ENCODE peak calls at places on chromosomes 12 and 14, in five cellular contexts. Y is GM10248, L is astrocyte of the spinal cord, T is cardiac muscle cell, J is tibial artery. M is an unnamed sample.

GRCh38 chr12:120402217-120402616 is 33.3 kb upstream of the MSI1 start:
- DNase-seq in Y (no peak), T (peak), J (no peak), L (peak), M (no peak)

GRCh38 chr14:102544745-102545460 is 35.3 kb upstream of the ANKRD9 start:
- DNase-seq in T (no peak), J (no peak), Y (no peak), L (no peak), M (no peak)

GRCh38 chr12:72442217-72442616 is 170.0 kb downstream of the TRHDE start:
- DNase-seq in L (no peak), Y (no peak), J (no peak), T (no peak), M (no peak)

GRCh38 chr12:102249073-102249854 is 51.6 kb upstream of the PMCH start:
- DNase-seq in L (no peak), T (no peak), J (no peak), Y (no peak), M (no peak)

GRCh38 chr14:69610020-69610858 is 1.2 kb upstream of the SUSD6 start:
- DNase-seq in L (no peak), Y (no peak), T (no peak), J (no peak), M (no peak)

GRCh38 chr14:67618617-67619063 is 1.1 kb upstream of the ARG2 start:
- DNase-seq in J (no peak), T (peak), Y (peak), L (peak), M (no peak)

GRCh38 chr14:61102549-61103466 is 121.8 kb downstream of the SLC38A6 start:
- DNase-seq in L (no peak), J (no peak), T (peak), Y (no peak), M (no peak)

GRCh38 chr12:6745751-6746525 is 7.0 kb downstream of the MLF2 start:
- DNase-seq in L (no peak), J (no peak), Y (peak), T (no peak), M (peak)

GRCh38 chr14:59355101-59355500 is 110.1 kb downstream of the GPR135 start:
- DNase-seq in Y (no peak), L (no peak), T (no peak), J (no peak), M (no peak)

GRCh38 chr12:120055639-120056038 is 60.9 kb downstream of the RAB35 start:
- DNase-seq in L (no peak), Y (no peak), T (no peak), J (no peak), M (no peak)

GRCh38 chr12:10361084-10361483 is 28.8 kb downstream of the KLRK1 start:
- DNase-seq in T (no peak), L (no peak), Y (no peak), J (no peak), M (no peak)

GRCh38 chr14:105863296-105864108 is 337.1 kb downstream of the TMEM121 start:
- DNase-seq in L (no peak), J (peak), T (no peak), Y (no peak), M (peak)

GRCh38 chr12:13534645-13535398 is 338.3 kb downstream of the EMP1 start:
- DNase-seq in Y (peak), T (peak), J (no peak), L (peak), M (peak)

GRCh38 chr12:77772606-77773298 is 57.9 kb upstream of the NAV3 start:
- DNase-seq in L (no peak), T (no peak), J (no peak), Y (no peak), M (no peak)

GRCh38 chr14:44945264-44945663 is 16.5 kb downstream of the KLHL28 start:
- DNase-seq in L (peak), J (no peak), T (no peak), Y (no peak), M (no peak)

GRCh38 chr14:58823309-58823708 is 185.5 kb downstream of the DACT1 start:
- DNase-seq in Y (no peak), L (no peak), T (no peak), J (no peak), M (no peak)

GRCh38 chr14:65469903-65470302 is 57.4 kb downstream of the FUT8 start:
- DNase-seq in L (no peak), Y (no peak), T (no peak), J (no peak), M (no peak)

GRCh38 chr14:74491952-74492351 is 1.2 kb downstream of the NPC2 start:
- DNase-seq in J (no peak), L (peak), T (peak), Y (no peak), M (no peak)

GRCh38 chr14:68143341-68143807 is 323.8 kb downstream of the RAD51B start:
- DNase-seq in L (peak), J (peak), T (no peak), Y (no peak), M (no peak)

GRCh38 chr12:26833692-26834168 is 736 bp upstream of the ITPR2 start:
- DNase-seq in J (peak), T (peak), Y (peak), L (peak), M (no peak)

GRCh38 chr12:52260351-52261210 is 13.9 kb upstream of the KRT86 start:
- DNase-seq in J (no peak), T (no peak), L (peak), Y (no peak), M (no peak)

GRCh38 chr14:23307687-23308644 is 1.3 kb downstream of the BCL2L2 start:
- DNase-seq in Y (no peak), L (no peak), J (no peak), T (no peak), M (no peak)

GRCh38 chr14:102507026-102507860 is 2.3 kb downstream of the ANKRD9 start:
- DNase-seq in Y (no peak), J (no peak), L (no peak), T (no peak), M (no peak)

GRCh38 chr14:104419865-104420458 is 159.6 kb upstream of the C14orf180 start:
- DNase-seq in J (no peak), Y (peak), T (no peak), L (no peak), M (no peak)

GRCh38 chr14:76947078-76947837 is 81.2 kb downstream of the IRF2BPL start:
- DNase-seq in Y (peak), J (peak), L (peak), T (peak), M (peak)
- TF ChIP-seq CTCF in Y (peak), J (peak), L (peak), T (peak), M (peak)

GRCh38 chr14:95614335-95614734 is 71.9 kb upstream of the TCL1B start:
- DNase-seq in T (no peak), J (no peak), Y (no peak), L (no peak), M (no peak)
- TF ChIP-seq CTCF in T (no peak), J (no peak), Y (no peak), L (no peak), M (no peak)

GRCh38 chr12:92608418-92609091 is 94.2 kb upstream of the PLEKHG7 start:
- DNase-seq in L (peak), Y (no peak), T (peak), J (no peak), M (no peak)
- TF ChIP-seq CTCF in L (peak), Y (peak), T (peak), J (peak), M (no peak)

GRCh38 chr12:131046813-131047788 is 93.4 kb downstream of the ADGRD1 start:
- DNase-seq in L (no peak), T (no peak), J (peak), Y (peak), M (no peak)
- TF ChIP-seq CTCF in L (no peak), T (no peak), J (no peak), Y (no peak), M (no peak)

GRCh38 chr12:32136404-32136803 is 29.8 kb downstream of the BICD1 start:
- DNase-seq in Y (no peak), L (no peak), J (no peak), T (no peak), M (no peak)

GRCh38 chr12:32139064-32139421 is 32.4 kb downstream of the BICD1 start:
- DNase-seq in J (no peak), L (peak), Y (peak), T (peak), M (peak)

GRCh38 chr12:32131666-32132065 is 25.0 kb downstream of the BICD1 start:
- DNase-seq in T (no peak), L (no peak), J (no peak), Y (no peak), M (no peak)

GRCh38 chr12:32135967-32136366 is 29.3 kb downstream of the BICD1 start:
- DNase-seq in T (no peak), L (no peak), Y (no peak), J (no peak), M (no peak)

DNA sequence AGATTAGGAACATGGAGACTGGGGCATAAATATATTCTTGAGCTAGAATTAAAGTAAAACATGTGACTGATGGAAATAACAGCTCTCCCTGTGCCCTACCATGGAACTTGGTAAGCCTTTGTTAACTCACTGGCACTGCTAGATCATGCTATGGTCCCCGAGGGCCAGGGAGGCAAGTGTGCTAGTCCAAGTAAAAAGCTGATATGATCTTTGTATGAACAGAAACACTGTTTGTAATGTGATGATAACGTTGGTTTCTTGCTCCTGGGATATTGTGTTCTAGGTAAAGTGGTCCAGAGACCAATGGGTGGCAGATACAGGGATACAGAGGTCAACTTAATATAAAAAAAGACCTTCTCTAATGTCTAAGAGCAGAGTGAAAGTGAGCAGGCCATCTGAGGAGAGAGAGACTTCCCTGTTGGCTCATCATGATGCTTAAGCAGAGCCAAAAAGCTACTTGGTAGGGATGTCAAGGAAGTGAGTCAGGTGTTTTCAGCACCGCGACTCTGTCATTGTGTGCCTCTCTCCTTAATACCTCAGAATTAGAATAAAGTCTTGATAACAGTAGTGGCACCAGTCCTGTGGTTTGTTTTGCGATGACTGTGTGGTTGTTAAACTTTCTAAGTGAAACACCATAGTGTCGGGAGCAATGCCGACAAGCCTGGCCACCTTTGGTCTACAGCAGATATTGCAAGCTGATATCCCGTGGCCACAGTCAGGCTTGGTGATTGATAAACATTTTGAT is 27.7 kb downstream of the BICD1 start:
- DNase-seq in J (no peak), T (no peak), L (peak), Y (peak), M (no peak)
- TF ChIP-seq CTCF in J (no peak), T (no peak), L (peak), Y (no peak), M (no peak)